ENCODE peak calls at places on chromosomes 5 and 9, in seven cellular contexts. E, H, Z, L, V, C and B are unnamed samples.

GRCh38 chr5:143605403-143606005 is 202.0 kb upstream of the NR3C1 start:
- DNase-seq in E (no peak), H (no peak), Z (no peak), L (no peak), V (no peak), C (peak), B (no peak)

GRCh38 chr9:99075246-99075912 is 29.5 kb upstream of the TGFBR1 start:
- DNase-seq in E (no peak), H (no peak), Z (no peak), L (no peak), V (no peak), C (no peak), B (no peak)

GRCh38 chr5:100694100-100694499 is 158.9 kb downstream of the FAM174A start:
- DNase-seq in E (no peak), H (no peak), Z (no peak), L (no peak), V (no peak), C (no peak), B (no peak)

GRCh38 chr9:85727500-85727899 is 14.3 kb downstream of the AGTPBP1 start:
- DNase-seq in E (no peak), H (no peak), Z (no peak), L (no peak), V (peak), C (no peak), B (peak)

GRCh38 chr5:10133830-10134229 is 115.9 kb downstream of the ATPSCKMT start:
- DNase-seq in E (no peak), H (peak), Z (no peak), L (no peak), V (no peak), C (no peak), B (no peak)

GRCh38 chr5:65329266-65329665 is 152.5 kb downstream of the ADAMTS6 start:
- DNase-seq in E (no peak), H (no peak), Z (no peak), L (no peak), V (peak), C (no peak), B (no peak)

GRCh38 chr9:71036501-71036900 is 84.9 kb downstream of the TRPM3 start:
- DNase-seq in E (no peak), H (peak), Z (peak), L (peak), V (peak), C (no peak), B (no peak)

GRCh38 chr9:108439967-108440366 is 415.8 kb downstream of the ACTL7B start:
- DNase-seq in E (no peak), H (no peak), Z (no peak), L (peak), V (no peak), C (no peak), B (peak)

GRCh38 chr5:39448504-39449128 is 23.8 kb upstream of the DAB2 start:
- DNase-seq in E (no peak), H (peak), Z (no peak), L (no peak), V (no peak), C (peak), B (no peak)

GRCh38 chr5:126865299-126865698 is 88.4 kb downstream of the LMNB1 start:
- DNase-seq in E (no peak), H (no peak), Z (no peak), L (peak), V (no peak), C (no peak), B (no peak)

GRCh38 chr9:91781116-91781515 is 168.9 kb downstream of the ROR2 start:
- DNase-seq in E (no peak), H (no peak), Z (no peak), L (no peak), V (no peak), C (no peak), B (no peak)

GRCh38 chr5:150068472-150068871 is 17.9 kb downstream of the CSF1R start:
- DNase-seq in E (no peak), H (peak), Z (no peak), L (no peak), V (no peak), C (no peak), B (no peak)

GRCh38 chr9:123954921-123955320 is 25.0 kb upstream of the DENND1A start:
- DNase-seq in E (no peak), H (no peak), Z (no peak), L (no peak), V (no peak), C (no peak), B (peak)

GRCh38 chr5:14569948-14570691 is 11.5 kb upstream of the OTULINL start:
- DNase-seq in E (no peak), H (peak), Z (no peak), L (no peak), V (peak), C (no peak), B (peak)

GRCh38 chr5:142540774-142541466 is 145.0 kb downstream of the FGF1 start:
- DNase-seq in E (no peak), H (no peak), Z (no peak), L (no peak), V (no peak), C (peak), B (no peak)

GRCh38 chr5:102048940-102049339 is 247.1 kb downstream of the SLCO4C1 start:
- DNase-seq in E (no peak), H (peak), Z (peak), L (no peak), V (no peak), C (no peak), B (no peak)

GRCh38 chr5:14523243-14524034 is 58.2 kb upstream of the OTULINL start:
- DNase-seq in E (no peak), H (no peak), Z (no peak), L (no peak), V (no peak), C (no peak), B (no peak)

GRCh38 chr5:116626272-116626723 is 51.7 kb upstream of the SEMA6A start:
- DNase-seq in E (no peak), H (peak), Z (no peak), L (peak), V (no peak), C (peak), B (peak)

GRCh38 chr5:103228056-103228455 is 30.5 kb upstream of the MACIR start:
- DNase-seq in E (no peak), H (no peak), Z (no peak), L (no peak), V (no peak), C (no peak), B (no peak)

GRCh38 chr9:92438900-92439526 is 14.7 kb upstream of the OMD start:
- DNase-seq in E (no peak), H (peak), Z (no peak), L (no peak), V (no peak), C (no peak), B (no peak)

GRCh38 chr9:28961625-28962024 is 1388.3 kb upstream of the C9orf72 start:
- DNase-seq in E (no peak), H (no peak), Z (no peak), L (no peak), V (no peak), C (no peak), B (no peak)

GRCh38 chr9:127789179-127789578 is 3.3 kb downstream of the CDK9 start:
- DNase-seq in E (no peak), H (no peak), Z (no peak), L (no peak), V (no peak), C (no peak), B (no peak)

GRCh38 chr5:1219098-1219767 is 5.9 kb upstream of the SLC6A18 start:
- DNase-seq in E (no peak), H (no peak), Z (no peak), L (no peak), V (no peak), C (no peak), B (no peak)

GRCh38 chr9:96853711-96854072 is 622 bp downstream of the ZNF782 start:
- DNase-seq in E (no peak), H (no peak), Z (no peak), L (no peak), V (no peak), C (no peak), B (no peak)

GRCh38 chr5:142830241-142831018 is 60.3 kb downstream of the ARHGAP26 start:
- DNase-seq in E (no peak), H (peak), Z (no peak), L (peak), V (no peak), C (no peak), B (peak)

GRCh38 chr5:175202461-175203065 is 241.4 kb downstream of the DRD1 start:
- DNase-seq in E (no peak), H (peak), Z (peak), L (no peak), V (no peak), C (no peak), B (no peak)

GRCh38 chr5:81078930-81079329 is 118.8 kb downstream of the RASGRF2 start:
- DNase-seq in E (no peak), H (no peak), Z (no peak), L (no peak), V (no peak), C (no peak), B (no peak)

GRCh38 chr9:37903831-37904646 is at the start of gene SLC25A51:
- DNase-seq in E (peak), H (peak), Z (peak), L (no peak), V (peak), C (peak), B (peak)

GRCh38 chr5:81212211-81212687 is 20.9 kb upstream of the CKMT2 start:
- DNase-seq in E (no peak), H (peak), Z (no peak), L (no peak), V (no peak), C (no peak), B (no peak)

GRCh38 chr9:81146684-81147337 is 542.5 kb downstream of the TLE1 start:
- DNase-seq in E (no peak), H (peak), Z (no peak), L (peak), V (no peak), C (no peak), B (no peak)

GRCh38 chr5:68745459-68745858 is 348.4 kb upstream of the SLC30A5 start:
- DNase-seq in E (no peak), H (peak), Z (peak), L (no peak), V (no peak), C (no peak), B (no peak)

GRCh38 chr5:140868721-140869554 is at the start of gene PCDHA11:
- DNase-seq in E (no peak), H (peak), Z (no peak), L (no peak), V (peak), C (no peak), B (no peak)

GRCh38 chr9:131288217-131288616 is 1.3 kb upstream of the PLPP7 start:
- DNase-seq in E (no peak), H (no peak), Z (no peak), L (no peak), V (no peak), C (no peak), B (no peak)

GRCh38 chr9:107389617-107390071 is 99.9 kb downstream of the KLF4 start:
- DNase-seq in E (no peak), H (peak), Z (no peak), L (no peak), V (peak), C (peak), B (peak)

GRCh38 chr9:112671256-112671655 is 46.7 kb downstream of the INIP start:
- DNase-seq in E (no peak), H (no peak), Z (no peak), L (no peak), V (no peak), C (no peak), B (no peak)

GRCh38 chr5:149028161-149028560 is 34.7 kb downstream of the SH3TC2 start:
- DNase-seq in E (no peak), H (no peak), Z (no peak), L (no peak), V (no peak), C (no peak), B (no peak)

GRCh38 chr5:149114403-149115312 is 26.6 kb upstream of the ABLIM3 start:
- DNase-seq in E (peak), H (peak), Z (peak), L (peak), V (peak), C (peak), B (peak)